ENCODE peak calls at places on chromosomes 5 and 9, in five cellular contexts. Q is neural progenitor cell, G is A172, O is GM12891, D is SK-N-SH. L is an unnamed sample.

GRCh38 chr5:134103397-134103796 is 11.1 kb upstream of the TCF7 start:
- DNase-seq in Q (no peak), G (no peak), O (no peak), D (no peak), L (peak; percentile 66)

GRCh38 chr9:4517274-4517673 is 27.0 kb downstream of the SLC1A1 start:
- DNase-seq in Q (no peak), G (no peak), O (no peak), D (no peak), L (no peak)

GRCh38 chr5:45274241-45274640 is 421.9 kb downstream of the HCN1 start:
- DNase-seq in Q (no peak), G (no peak), O (no peak), D (no peak), L (no peak)

GRCh38 chr9:126342621-126343031 is 16.0 kb downstream of the MVB12B start:
- DNase-seq in Q (no peak), G (no peak), O (no peak), D (no peak), L (no peak)

GRCh38 chr5:78594946-78595921 is 53.3 kb downstream of the LHFPL2 start:
- DNase-seq in Q (no peak), G (peak; percentile 97), O (no peak), D (no peak), L (no peak)

GRCh38 chr5:53478411-53479044 is 1.9 kb upstream of the FST start:
- DNase-seq in Q (peak; percentile 92), G (peak; percentile 64), O (no peak), D (peak; percentile 56), L (no peak)

GRCh38 chr5:128546658-128547281 is 8.7 kb upstream of the FBN2 start:
- DNase-seq in Q (no peak), G (no peak), O (no peak), D (no peak), L (no peak)

GRCh38 chr9:132044176-132044880 is 35.3 kb downstream of the MED27 start:
- DNase-seq in Q (no peak), G (no peak), O (no peak), D (no peak), L (no peak)

GRCh38 chr5:141598389-141599360 is 20.1 kb downstream of the DIAPH1 start:
- DNase-seq in Q (no peak), G (no peak), O (no peak), D (no peak), L (no peak)